ENCODE peak calls at places on chromosomes 4 and X, in four cellular contexts. One of them, this sample, is unnamed.

GRCh38 chrX:77785400-77785745 is 643 bp downstream of the ATRX start:
- DNase-seq in psoas muscle: no peak
- DNase-seq in activated B cell treated with CpG ODN at 0.5 μM for 24 hours: no peak
- DNase-seq in tibial nerve: no peak
- DNase-seq in this sample: no peak

GRCh38 chr4:73603854-73604584 is 16.2 kb downstream of the RASSF6 start:
- DNase-seq in tibial nerve: no peak
- DNase-seq in activated B cell treated with CpG ODN at 0.5 μM for 24 hours: no peak
- DNase-seq in psoas muscle: no peak
- DNase-seq in this sample: no peak

GRCh38 chr4:96736352-96736889 is 896.5 kb downstream of the PDHA2 start:
- DNase-seq in activated B cell treated with CpG ODN at 0.5 μM for 24 hours: no peak
- DNase-seq in tibial nerve: no peak
- DNase-seq in psoas muscle: no peak
- DNase-seq in this sample: no peak

GRCh38 chrX:49029876-49030275 is 13.3 kb downstream of the TFE3 start:
- DNase-seq in activated B cell treated with CpG ODN at 0.5 μM for 24 hours: no peak
- DNase-seq in tibial nerve: no peak
- DNase-seq in psoas muscle: no peak
- DNase-seq in this sample: no peak

GRCh38 chr4:74755486-74755885 is 38.8 kb downstream of the BTC start:
- DNase-seq in tibial nerve: no peak
- DNase-seq in activated B cell treated with CpG ODN at 0.5 μM for 24 hours: no peak
- DNase-seq in psoas muscle: no peak
- DNase-seq in this sample: no peak

GRCh38 chrX:12013220-12013619 is 125.1 kb upstream of the FRMPD4 start:
- DNase-seq in activated B cell treated with CpG ODN at 0.5 μM for 24 hours: no peak
- DNase-seq in tibial nerve: no peak
- DNase-seq in psoas muscle: no peak
- DNase-seq in this sample: no peak

GRCh38 chr4:183164963-183165362 is 65.9 kb downstream of the WWC2 start:
- DNase-seq in activated B cell treated with CpG ODN at 0.5 μM for 24 hours: no peak
- DNase-seq in tibial nerve: no peak
- DNase-seq in psoas muscle: no peak
- DNase-seq in this sample: no peak

GRCh38 chrX:9132036-9132435 is 98.1 kb upstream of the FAM9B start:
- DNase-seq in activated B cell treated with CpG ODN at 0.5 μM for 24 hours: no peak
- DNase-seq in tibial nerve: no peak
- DNase-seq in psoas muscle: no peak
- DNase-seq in this sample: no peak

GRCh38 chr4:147425019-147425418 is 55.9 kb upstream of the EDNRA start:
- DNase-seq in activated B cell treated with CpG ODN at 0.5 μM for 24 hours: no peak
- DNase-seq in tibial nerve: no peak
- DNase-seq in psoas muscle: no peak
- DNase-seq in this sample: no peak

GRCh38 chrX:49282647-49283011 is 13.0 kb downstream of the PPP1R3F start:
- DNase-seq in activated B cell treated with CpG ODN at 0.5 μM for 24 hours: no peak
- DNase-seq in tibial nerve: no peak
- DNase-seq in psoas muscle: no peak
- DNase-seq in this sample: no peak

GRCh38 chr4:126888968-126889367 is 743.8 kb upstream of the INTU start:
- DNase-seq in tibial nerve: no peak
- DNase-seq in psoas muscle: no peak
- DNase-seq in activated B cell treated with CpG ODN at 0.5 μM for 24 hours: no peak
- DNase-seq in this sample: no peak

GRCh38 chr4:61374612-61374920 is 174.4 kb downstream of the ADGRL3 start:
- DNase-seq in psoas muscle: no peak
- DNase-seq in tibial nerve: no peak
- DNase-seq in activated B cell treated with CpG ODN at 0.5 μM for 24 hours: no peak
- DNase-seq in this sample: no peak

GRCh38 chrX:72260448-72260847 is 16.6 kb downstream of the RPS4X start:
- DNase-seq in tibial nerve: no peak
- DNase-seq in activated B cell treated with CpG ODN at 0.5 μM for 24 hours: no peak
- DNase-seq in psoas muscle: no peak
- DNase-seq in this sample: no peak

GRCh38 chr4:138611721-138612120 is 369.6 kb upstream of the SLC7A11 start:
- DNase-seq in psoas muscle: no peak
- DNase-seq in activated B cell treated with CpG ODN at 0.5 μM for 24 hours: no peak
- DNase-seq in tibial nerve: no peak
- DNase-seq in this sample: no peak

GRCh38 chr4:68368566-68369473 is 18.9 kb upstream of the YTHDC1 start:
- DNase-seq in psoas muscle: no peak
- DNase-seq in activated B cell treated with CpG ODN at 0.5 μM for 24 hours: no peak
- DNase-seq in tibial nerve: no peak
- DNase-seq in this sample: no peak

GRCh38 chr4:24720979-24721378 is 74.4 kb upstream of the SOD3 start:
- DNase-seq in tibial nerve: no peak
- DNase-seq in psoas muscle: no peak
- DNase-seq in activated B cell treated with CpG ODN at 0.5 μM for 24 hours: no peak
- DNase-seq in this sample: no peak

GRCh38 chrX:16869393-16870094 is 618 bp downstream of the RBBP7 start:
- DNase-seq in psoas muscle: peak; percentile 50
- DNase-seq in tibial nerve: no peak
- DNase-seq in activated B cell treated with CpG ODN at 0.5 μM for 24 hours: peak; percentile 57
- DNase-seq in this sample: peak; percentile 45

GRCh38 chrX:115912372-115912897 is 258.1 kb upstream of the AGTR2 start:
- DNase-seq in activated B cell treated with CpG ODN at 0.5 μM for 24 hours: no peak
- DNase-seq in tibial nerve: no peak
- DNase-seq in psoas muscle: no peak
- DNase-seq in this sample: no peak

GRCh38 chrX:39903343-39903742 is 194.4 kb downstream of the BCOR start:
- DNase-seq in tibial nerve: no peak
- DNase-seq in psoas muscle: no peak
- DNase-seq in activated B cell treated with CpG ODN at 0.5 μM for 24 hours: no peak
- DNase-seq in this sample: no peak

GRCh38 chrX:53288173-53288572 is 6.8 kb upstream of the IQSEC2 start:
- DNase-seq in psoas muscle: peak; percentile 56
- DNase-seq in activated B cell treated with CpG ODN at 0.5 μM for 24 hours: no peak
- DNase-seq in tibial nerve: no peak
- DNase-seq in this sample: no peak

GRCh38 chrX:38172596-38172995 is 48.1 kb downstream of the SRPX start:
- DNase-seq in tibial nerve: no peak
- DNase-seq in psoas muscle: no peak
- DNase-seq in activated B cell treated with CpG ODN at 0.5 μM for 24 hours: no peak
- DNase-seq in this sample: no peak

GRCh38 chr4:68074397-68074796 is 55.3 kb downstream of the TMPRSS11F start:
- DNase-seq in tibial nerve: no peak
- DNase-seq in activated B cell treated with CpG ODN at 0.5 μM for 24 hours: no peak
- DNase-seq in psoas muscle: no peak
- DNase-seq in this sample: no peak

GRCh38 chrX:119218198-119218597 is 17.9 kb upstream of the PGRMC1 start:
- DNase-seq in activated B cell treated with CpG ODN at 0.5 μM for 24 hours: no peak
- DNase-seq in psoas muscle: no peak
- DNase-seq in tibial nerve: no peak
- DNase-seq in this sample: no peak

GRCh38 chrX:55120767-55121358 is 32.0 kb downstream of the PAGE2 start:
- DNase-seq in psoas muscle: no peak
- DNase-seq in tibial nerve: no peak
- DNase-seq in activated B cell treated with CpG ODN at 0.5 μM for 24 hours: no peak
- DNase-seq in this sample: no peak

GRCh38 chrX:40083120-40083978 is 14.4 kb downstream of the BCOR start:
- DNase-seq in psoas muscle: no peak
- DNase-seq in tibial nerve: no peak
- DNase-seq in activated B cell treated with CpG ODN at 0.5 μM for 24 hours: peak; percentile 25
- DNase-seq in this sample: peak; percentile 19

GRCh38 chr4:181810658-181811057 is 432.5 kb upstream of the TENM3 start:
- DNase-seq in activated B cell treated with CpG ODN at 0.5 μM for 24 hours: no peak
- DNase-seq in psoas muscle: no peak
- DNase-seq in tibial nerve: no peak
- DNase-seq in this sample: no peak

GRCh38 chr4:38136604-38137003 is 176.4 kb downstream of the PTTG2 start:
- DNase-seq in tibial nerve: no peak
- DNase-seq in activated B cell treated with CpG ODN at 0.5 μM for 24 hours: no peak
- DNase-seq in psoas muscle: no peak
- DNase-seq in this sample: no peak

GRCh38 chrX:147803948-147804347 is 107.8 kb upstream of the FMR1 start:
- DNase-seq in psoas muscle: no peak
- DNase-seq in tibial nerve: no peak
- DNase-seq in activated B cell treated with CpG ODN at 0.5 μM for 24 hours: no peak
- DNase-seq in this sample: no peak

GRCh38 chr4:99300934-99301333 is 10.1 kb upstream of the ADH1A start:
- DNase-seq in psoas muscle: peak; percentile 78
- DNase-seq in activated B cell treated with CpG ODN at 0.5 μM for 24 hours: no peak
- DNase-seq in tibial nerve: peak; percentile 89
- DNase-seq in this sample: no peak

GRCh38 chrX:37454537-37455285 is 105.5 kb downstream of the PRRG1 start:
- DNase-seq in tibial nerve: no peak
- DNase-seq in activated B cell treated with CpG ODN at 0.5 μM for 24 hours: no peak
- DNase-seq in psoas muscle: no peak
- DNase-seq in this sample: no peak

GRCh38 chr4:168765726-168766125 is 244.3 kb downstream of the CBR4 start:
- DNase-seq in activated B cell treated with CpG ODN at 0.5 μM for 24 hours: no peak
- DNase-seq in tibial nerve: no peak
- DNase-seq in psoas muscle: peak; percentile 50
- DNase-seq in this sample: no peak

GRCh38 chr4:8916251-8916913 is 44.7 kb upstream of the HMX1 start:
- DNase-seq in activated B cell treated with CpG ODN at 0.5 μM for 24 hours: no peak
- DNase-seq in tibial nerve: no peak
- DNase-seq in psoas muscle: no peak
- DNase-seq in this sample: peak; percentile 7

GRCh38 chrX:39643533-39643932 is 454.2 kb downstream of the BCOR start:
- DNase-seq in tibial nerve: no peak
- DNase-seq in psoas muscle: no peak
- DNase-seq in activated B cell treated with CpG ODN at 0.5 μM for 24 hours: no peak
- DNase-seq in this sample: no peak

GRCh38 chr4:117164338-117164737 is 79.0 kb upstream of the TRAM1L1 start:
- DNase-seq in psoas muscle: no peak
- DNase-seq in tibial nerve: no peak
- DNase-seq in activated B cell treated with CpG ODN at 0.5 μM for 24 hours: no peak
- DNase-seq in this sample: no peak

GRCh38 chrX:13689519-13690211 is 737 bp downstream of the RAB9A start:
- DNase-seq in psoas muscle: no peak
- DNase-seq in activated B cell treated with CpG ODN at 0.5 μM for 24 hours: no peak
- DNase-seq in tibial nerve: no peak
- DNase-seq in this sample: no peak

GRCh38 chr4:88960576-88960975 is 96.4 kb downstream of the FAM13A start:
- DNase-seq in tibial nerve: no peak
- DNase-seq in psoas muscle: no peak
- DNase-seq in activated B cell treated with CpG ODN at 0.5 μM for 24 hours: no peak
- DNase-seq in this sample: no peak

GRCh38 chrX:54824195-54824594 is 16.6 kb downstream of the MAGED2 start:
- DNase-seq in psoas muscle: no peak
- DNase-seq in tibial nerve: no peak
- DNase-seq in activated B cell treated with CpG ODN at 0.5 μM for 24 hours: no peak
- DNase-seq in this sample: no peak

GRCh38 chr4:78480286-78480685 is 71.3 kb upstream of the ANXA3 start:
- DNase-seq in activated B cell treated with CpG ODN at 0.5 μM for 24 hours: no peak
- DNase-seq in psoas muscle: no peak
- DNase-seq in tibial nerve: no peak
- DNase-seq in this sample: no peak

GRCh38 chr4:5165419-5166369 is 114.4 kb downstream of the STK32B start:
- DNase-seq in tibial nerve: no peak
- DNase-seq in activated B cell treated with CpG ODN at 0.5 μM for 24 hours: no peak
- DNase-seq in psoas muscle: no peak
- DNase-seq in this sample: no peak

GRCh38 chr4:11427201-11427996 is 1.3 kb downstream of the HS3ST1 start:
- DNase-seq in psoas muscle: no peak
- DNase-seq in activated B cell treated with CpG ODN at 0.5 μM for 24 hours: peak; percentile 23
- DNase-seq in tibial nerve: no peak
- DNase-seq in this sample: no peak

GRCh38 chr4:56424176-56424575 is 11.2 kb downstream of the PPAT start:
- DNase-seq in activated B cell treated with CpG ODN at 0.5 μM for 24 hours: no peak
- DNase-seq in psoas muscle: no peak
- DNase-seq in tibial nerve: no peak
- DNase-seq in this sample: no peak

GRCh38 chr4:56424697-56425514 is 10.5 kb downstream of the PPAT start:
- DNase-seq in psoas muscle: no peak
- DNase-seq in activated B cell treated with CpG ODN at 0.5 μM for 24 hours: no peak
- DNase-seq in tibial nerve: no peak
- DNase-seq in this sample: no peak

GRCh38 chr4:56426273-56426672 is 9.1 kb downstream of the PPAT start:
- DNase-seq in psoas muscle: no peak
- DNase-seq in activated B cell treated with CpG ODN at 0.5 μM for 24 hours: no peak
- DNase-seq in tibial nerve: no peak
- DNase-seq in this sample: no peak

GRCh38 chr4:56430203-56430602 is 5.2 kb downstream of the PPAT start:
- DNase-seq in tibial nerve: no peak
- DNase-seq in activated B cell treated with CpG ODN at 0.5 μM for 24 hours: no peak
- DNase-seq in psoas muscle: no peak
- DNase-seq in this sample: no peak

DNA sequence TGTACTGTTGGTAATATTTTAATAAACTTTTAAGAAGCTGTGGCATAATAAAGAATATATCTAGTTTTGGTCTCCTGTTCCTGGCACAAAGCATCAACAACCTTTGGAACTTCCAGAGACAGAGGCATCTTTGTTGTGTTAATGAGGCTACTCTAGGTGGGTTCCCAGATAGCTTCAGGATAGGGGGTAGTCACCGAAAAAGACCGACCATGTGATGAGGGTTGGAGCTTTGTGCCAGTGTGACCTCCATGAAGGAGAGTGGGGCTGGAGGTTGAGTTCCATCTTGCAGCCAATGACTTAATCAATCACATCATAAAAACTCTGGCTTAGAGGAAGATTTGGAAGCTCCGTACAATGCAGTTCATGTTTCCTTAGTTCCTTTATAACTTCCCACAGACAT is 9.9 kb downstream of the PPAT start:
- DNase-seq in activated B cell treated with CpG ODN at 0.5 μM for 24 hours: no peak
- DNase-seq in psoas muscle: no peak
- DNase-seq in tibial nerve: no peak
- DNase-seq in this sample: no peak
- TF ChIP-seq CTCF in activated B cell treated with CpG ODN at 0.5 μM for 24 hours: no peak
- TF ChIP-seq CTCF in psoas muscle: no peak
- TF ChIP-seq CTCF in tibial nerve: no peak
- TF ChIP-seq CTCF in this sample: no peak

GRCh38 chr4:177948853-177949252 is 506.6 kb upstream of the AGA start:
- DNase-seq in psoas muscle: no peak
- DNase-seq in tibial nerve: no peak
- DNase-seq in activated B cell treated with CpG ODN at 0.5 μM for 24 hours: no peak
- DNase-seq in this sample: no peak
- TF ChIP-seq CTCF in psoas muscle: no peak
- TF ChIP-seq CTCF in tibial nerve: no peak
- TF ChIP-seq CTCF in activated B cell treated with CpG ODN at 0.5 μM for 24 hours: no peak
- TF ChIP-seq CTCF in this sample: no peak

GRCh38 chr4:14294611-14295010 is 667.1 kb upstream of the BOD1L1 start:
- DNase-seq in activated B cell treated with CpG ODN at 0.5 μM for 24 hours: no peak
- DNase-seq in psoas muscle: no peak
- DNase-seq in tibial nerve: no peak
- DNase-seq in this sample: no peak
- TF ChIP-seq CTCF in activated B cell treated with CpG ODN at 0.5 μM for 24 hours: no peak
- TF ChIP-seq CTCF in psoas muscle: no peak
- TF ChIP-seq CTCF in tibial nerve: no peak
- TF ChIP-seq CTCF in this sample: no peak

GRCh38 chrX:137151403-137151802 is 117.6 kb upstream of the GPR101 start:
- DNase-seq in tibial nerve: no peak
- DNase-seq in psoas muscle: no peak
- DNase-seq in activated B cell treated with CpG ODN at 0.5 μM for 24 hours: no peak
- DNase-seq in this sample: no peak
- TF ChIP-seq CTCF in tibial nerve: no peak
- TF ChIP-seq CTCF in psoas muscle: no peak
- TF ChIP-seq CTCF in activated B cell treated with CpG ODN at 0.5 μM for 24 hours: no peak
- TF ChIP-seq CTCF in this sample: peak; percentile 51

GRCh38 chrX:110420771-110421498 is 62.3 kb downstream of the RTL9 start:
- DNase-seq in psoas muscle: no peak
- DNase-seq in activated B cell treated with CpG ODN at 0.5 μM for 24 hours: no peak
- DNase-seq in tibial nerve: no peak
- DNase-seq in this sample: no peak
- TF ChIP-seq CTCF in psoas muscle: peak; percentile 12
- TF ChIP-seq CTCF in activated B cell treated with CpG ODN at 0.5 μM for 24 hours: no peak
- TF ChIP-seq CTCF in tibial nerve: no peak
- TF ChIP-seq CTCF in this sample: peak; percentile 58

This sample was measured in progenitor cell of endocrine pancreas.